ENCODE peak calls at places on chromosomes 3 and 15, in nine cellular contexts. One of them, this sample, is unnamed.

GRCh38 chr3:901953-902778 is 190.7 kb upstream of the CNTN6 start:
- DNase-seq in AG04450: no peak
- DNase-seq in neural crest cell: no peak
- DNase-seq in lung: no peak
- DNase-seq in HCT116: no peak
- DNase-seq in neural progenitor cell: no peak
- DNase-seq in brain microvascular endothelial cell: no peak
- DNase-seq in HFFc6: peak; percentile 2
- DNase-seq in ovary: no peak
- DNase-seq in this sample: no peak

GRCh38 chr3:128971421-128971820 is 22.5 kb downstream of the CFAP92 start:
- DNase-seq in AG04450: no peak
- DNase-seq in neural crest cell: no peak
- DNase-seq in lung: peak; percentile 37
- DNase-seq in HCT116: no peak
- DNase-seq in neural progenitor cell: no peak
- DNase-seq in brain microvascular endothelial cell: peak; percentile 34
- DNase-seq in HFFc6: no peak
- DNase-seq in ovary: peak; percentile 44
- DNase-seq in this sample: no peak

GRCh38 chr15:86273309-86273708 is 193.6 kb downstream of the AGBL1 start:
- DNase-seq in AG04450: no peak
- DNase-seq in neural crest cell: no peak
- DNase-seq in lung: no peak
- DNase-seq in HCT116: no peak
- DNase-seq in neural progenitor cell: no peak
- DNase-seq in brain microvascular endothelial cell: no peak
- DNase-seq in HFFc6: no peak
- DNase-seq in ovary: no peak
- DNase-seq in this sample: no peak

GRCh38 chr3:156620901-156621300 is 53.5 kb upstream of the TIPARP start:
- DNase-seq in AG04450: no peak
- DNase-seq in neural crest cell: no peak
- DNase-seq in lung: no peak
- DNase-seq in HCT116: no peak
- DNase-seq in neural progenitor cell: no peak
- DNase-seq in brain microvascular endothelial cell: peak; percentile 32
- DNase-seq in HFFc6: no peak
- DNase-seq in ovary: no peak
- DNase-seq in this sample: no peak

GRCh38 chr3:129123314-129124060 is 1.9 kb upstream of the RAB43 start:
- DNase-seq in AG04450: no peak
- DNase-seq in neural crest cell: no peak
- DNase-seq in lung: no peak
- DNase-seq in HCT116: no peak
- DNase-seq in neural progenitor cell: no peak
- DNase-seq in brain microvascular endothelial cell: no peak
- DNase-seq in HFFc6: peak; percentile 16
- DNase-seq in ovary: no peak
- DNase-seq in this sample: no peak

GRCh38 chr3:171980578-171981270 is 58.7 kb upstream of the FNDC3B start:
- DNase-seq in AG04450: no peak
- DNase-seq in neural crest cell: no peak
- DNase-seq in lung: no peak
- DNase-seq in HCT116: no peak
- DNase-seq in neural progenitor cell: no peak
- DNase-seq in brain microvascular endothelial cell: peak; percentile 53
- DNase-seq in HFFc6: no peak
- DNase-seq in ovary: no peak
- DNase-seq in this sample: no peak

GRCh38 chr3:130827486-130827885 is 66.4 kb upstream of the ATP2C1 start:
- DNase-seq in AG04450: no peak
- DNase-seq in neural crest cell: no peak
- DNase-seq in lung: no peak
- DNase-seq in HCT116: no peak
- DNase-seq in neural progenitor cell: no peak
- DNase-seq in brain microvascular endothelial cell: no peak
- DNase-seq in HFFc6: no peak
- DNase-seq in ovary: no peak
- DNase-seq in this sample: no peak

GRCh38 chr15:40927497-40928346 is 1.4 kb upstream of the DLL4 start:
- DNase-seq in AG04450: no peak
- DNase-seq in neural crest cell: no peak
- DNase-seq in lung: no peak
- DNase-seq in HCT116: no peak
- DNase-seq in neural progenitor cell: no peak
- DNase-seq in brain microvascular endothelial cell: no peak
- DNase-seq in HFFc6: no peak
- DNase-seq in ovary: no peak
- DNase-seq in this sample: no peak

GRCh38 chr15:57281357-57281756 is 94.9 kb upstream of the CGNL1 start:
- DNase-seq in AG04450: no peak
- DNase-seq in neural crest cell: no peak
- DNase-seq in lung: no peak
- DNase-seq in HCT116: no peak
- DNase-seq in neural progenitor cell: no peak
- DNase-seq in brain microvascular endothelial cell: no peak
- DNase-seq in HFFc6: no peak
- DNase-seq in ovary: no peak
- DNase-seq in this sample: no peak

GRCh38 chr3:155317211-155317610 is 23.7 kb upstream of the STRIT1 start:
- DNase-seq in AG04450: no peak
- DNase-seq in neural crest cell: no peak
- DNase-seq in lung: no peak
- DNase-seq in HCT116: no peak
- DNase-seq in neural progenitor cell: no peak
- DNase-seq in brain microvascular endothelial cell: no peak
- DNase-seq in HFFc6: no peak
- DNase-seq in ovary: no peak
- DNase-seq in this sample: no peak

GRCh38 chr3:113002676-113003075 is 11.9 kb downstream of the GTPBP8 start:
- DNase-seq in AG04450: no peak
- DNase-seq in neural crest cell: no peak
- DNase-seq in lung: no peak
- DNase-seq in HCT116: no peak
- DNase-seq in neural progenitor cell: no peak
- DNase-seq in brain microvascular endothelial cell: no peak
- DNase-seq in HFFc6: no peak
- DNase-seq in ovary: no peak
- DNase-seq in this sample: no peak

GRCh38 chr15:69526696-69527095 is 74.1 kb downstream of the RPLP1 start:
- DNase-seq in AG04450: no peak
- DNase-seq in neural crest cell: no peak
- DNase-seq in lung: no peak
- DNase-seq in HCT116: no peak
- DNase-seq in neural progenitor cell: peak; percentile 90
- DNase-seq in brain microvascular endothelial cell: no peak
- DNase-seq in HFFc6: no peak
- DNase-seq in ovary: no peak
- DNase-seq in this sample: no peak

GRCh38 chr3:134625462-134625861 is 25.4 kb downstream of the KY start:
- DNase-seq in AG04450: no peak
- DNase-seq in neural crest cell: no peak
- DNase-seq in lung: no peak
- DNase-seq in HCT116: no peak
- DNase-seq in neural progenitor cell: no peak
- DNase-seq in brain microvascular endothelial cell: no peak
- DNase-seq in HFFc6: no peak
- DNase-seq in ovary: no peak
- DNase-seq in this sample: no peak

GRCh38 chr15:74399511-74400312 is 32.3 kb upstream of the CYP11A1 start:
- DNase-seq in AG04450: no peak
- DNase-seq in neural crest cell: no peak
- DNase-seq in lung: no peak
- DNase-seq in HCT116: no peak
- DNase-seq in neural progenitor cell: no peak
- DNase-seq in brain microvascular endothelial cell: peak; percentile 45
- DNase-seq in HFFc6: peak; percentile 58
- DNase-seq in ovary: no peak
- DNase-seq in this sample: no peak

GRCh38 chr15:26261966-26262365 is 398.8 kb upstream of the ATP10A start:
- DNase-seq in AG04450: no peak
- DNase-seq in neural crest cell: no peak
- DNase-seq in lung: no peak
- DNase-seq in HCT116: no peak
- DNase-seq in neural progenitor cell: no peak
- DNase-seq in brain microvascular endothelial cell: no peak
- DNase-seq in HFFc6: no peak
- DNase-seq in ovary: no peak
- DNase-seq in this sample: no peak

GRCh38 chr15:79212589-79213139 is 69.9 kb upstream of the ANKRD34C start:
- DNase-seq in AG04450: no peak
- DNase-seq in neural crest cell: no peak
- DNase-seq in lung: no peak
- DNase-seq in HCT116: no peak
- DNase-seq in neural progenitor cell: peak; percentile 83
- DNase-seq in brain microvascular endothelial cell: no peak
- DNase-seq in HFFc6: no peak
- DNase-seq in ovary: no peak
- DNase-seq in this sample: no peak

GRCh38 chr15:34987623-34987981 is 485 bp downstream of the ZNF770 start:
- DNase-seq in AG04450: no peak
- DNase-seq in neural crest cell: peak; percentile 4
- DNase-seq in lung: no peak
- DNase-seq in HCT116: no peak
- DNase-seq in neural progenitor cell: no peak
- DNase-seq in brain microvascular endothelial cell: no peak
- DNase-seq in HFFc6: no peak
- DNase-seq in ovary: no peak
- DNase-seq in this sample: peak; percentile 15

GRCh38 chr3:79490165-79491028 is 277.4 kb downstream of the ROBO1 start:
- DNase-seq in AG04450: peak; percentile 20
- DNase-seq in neural crest cell: no peak
- DNase-seq in lung: peak; percentile 72
- DNase-seq in HCT116: no peak
- DNase-seq in neural progenitor cell: peak; percentile 25
- DNase-seq in brain microvascular endothelial cell: peak; percentile 76
- DNase-seq in HFFc6: peak; percentile 3
- DNase-seq in ovary: peak; percentile 52
- DNase-seq in this sample: no peak

GRCh38 chr15:90558182-90558581 is 28.5 kb downstream of the CRTC3 start:
- DNase-seq in AG04450: no peak
- DNase-seq in neural crest cell: no peak
- DNase-seq in lung: no peak
- DNase-seq in HCT116: no peak
- DNase-seq in neural progenitor cell: no peak
- DNase-seq in brain microvascular endothelial cell: no peak
- DNase-seq in HFFc6: no peak
- DNase-seq in ovary: peak; percentile 41
- DNase-seq in this sample: no peak

GRCh38 chr15:89686522-89686921 is 4.0 kb downstream of the PEX11A start:
- DNase-seq in AG04450: no peak
- DNase-seq in neural crest cell: no peak
- DNase-seq in lung: no peak
- DNase-seq in HCT116: no peak
- DNase-seq in neural progenitor cell: no peak
- DNase-seq in brain microvascular endothelial cell: no peak
- DNase-seq in HFFc6: no peak
- DNase-seq in ovary: no peak
- DNase-seq in this sample: no peak

DNA sequence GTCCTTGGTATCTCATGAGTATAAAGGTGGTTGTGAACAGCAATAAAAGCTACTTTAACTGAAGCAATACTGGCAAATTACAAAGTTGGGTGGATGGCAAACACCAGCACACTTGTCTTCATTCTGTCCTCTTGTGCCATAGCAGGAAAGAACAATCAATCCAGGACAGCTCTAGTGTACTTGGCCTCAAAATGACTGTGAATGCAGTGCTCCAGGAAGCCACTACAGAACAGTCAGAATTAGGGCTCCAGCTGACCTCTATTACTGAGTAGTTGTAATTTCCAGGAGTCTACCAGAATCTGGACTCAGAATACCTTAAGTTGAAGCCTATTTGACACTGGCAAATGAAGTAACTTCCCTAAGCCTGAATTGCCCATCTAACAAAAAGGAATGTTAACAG is 339.0 kb upstream of the WNT5A start:
- DNase-seq in AG04450: no peak
- DNase-seq in neural crest cell: no peak
- DNase-seq in lung: no peak
- DNase-seq in HCT116: no peak
- DNase-seq in neural progenitor cell: no peak
- DNase-seq in brain microvascular endothelial cell: no peak
- DNase-seq in HFFc6: no peak
- DNase-seq in ovary: no peak
- DNase-seq in this sample: no peak
- TF ChIP-seq CTCF in AG04450: no peak
- TF ChIP-seq CTCF in neural crest cell: no peak
- TF ChIP-seq CTCF in lung: no peak
- TF ChIP-seq CTCF in HCT116: no peak
- TF ChIP-seq CTCF in neural progenitor cell: no peak
- TF ChIP-seq CTCF in brain microvascular endothelial cell: no peak
- TF ChIP-seq CTCF in HFFc6: no peak
- TF ChIP-seq CTCF in ovary: no peak
- TF ChIP-seq CTCF in this sample: no peak

GRCh38 chr15:58522865-58523264 is 91.1 kb downstream of the LIPC start:
- DNase-seq in AG04450: no peak
- DNase-seq in neural crest cell: no peak
- DNase-seq in lung: no peak
- DNase-seq in HCT116: no peak
- DNase-seq in neural progenitor cell: no peak
- DNase-seq in brain microvascular endothelial cell: no peak
- DNase-seq in HFFc6: no peak
- DNase-seq in ovary: no peak
- DNase-seq in this sample: no peak
- TF ChIP-seq CTCF in AG04450: no peak
- TF ChIP-seq CTCF in neural crest cell: no peak
- TF ChIP-seq CTCF in lung: no peak
- TF ChIP-seq CTCF in HCT116: no peak
- TF ChIP-seq CTCF in neural progenitor cell: no peak
- TF ChIP-seq CTCF in brain microvascular endothelial cell: no peak
- TF ChIP-seq CTCF in HFFc6: no peak
- TF ChIP-seq CTCF in ovary: no peak
- TF ChIP-seq CTCF in this sample: no peak

GRCh38 chr3:109618766-109619378 is 281.5 kb upstream of the DPPA4 start:
- DNase-seq in AG04450: no peak
- DNase-seq in neural crest cell: no peak
- DNase-seq in lung: no peak
- DNase-seq in HCT116: no peak
- DNase-seq in neural progenitor cell: no peak
- DNase-seq in brain microvascular endothelial cell: no peak
- DNase-seq in HFFc6: no peak
- DNase-seq in ovary: no peak
- DNase-seq in this sample: no peak
- TF ChIP-seq CTCF in AG04450: no peak
- TF ChIP-seq CTCF in neural crest cell: no peak
- TF ChIP-seq CTCF in lung: no peak
- TF ChIP-seq CTCF in HCT116: no peak
- TF ChIP-seq CTCF in neural progenitor cell: no peak
- TF ChIP-seq CTCF in brain microvascular endothelial cell: no peak
- TF ChIP-seq CTCF in HFFc6: no peak
- TF ChIP-seq CTCF in ovary: no peak
- TF ChIP-seq CTCF in this sample: no peak

DNA sequence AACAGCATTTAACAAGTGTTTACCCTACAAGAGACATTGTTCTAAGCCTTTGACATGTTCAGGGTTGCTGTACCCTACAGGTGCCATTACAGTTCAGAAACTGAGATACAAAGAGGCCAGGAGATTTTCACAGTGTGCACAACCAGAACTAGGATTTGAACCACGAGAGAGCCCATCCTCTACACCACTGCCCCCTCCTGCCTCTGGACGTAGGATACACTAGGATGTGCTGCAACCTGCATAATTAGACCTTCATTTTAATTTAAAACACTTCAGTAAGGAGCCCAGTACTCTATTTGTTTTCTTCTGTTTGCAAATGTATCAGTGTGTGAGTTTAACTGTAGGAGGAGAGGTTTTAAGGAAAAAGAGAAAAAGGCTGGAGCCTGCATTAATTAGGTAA is 123.1 kb upstream of the RARB start:
- DNase-seq in AG04450: no peak
- DNase-seq in neural crest cell: no peak
- DNase-seq in lung: no peak
- DNase-seq in HCT116: no peak
- DNase-seq in neural progenitor cell: no peak
- DNase-seq in brain microvascular endothelial cell: no peak
- DNase-seq in HFFc6: no peak
- DNase-seq in ovary: no peak
- DNase-seq in this sample: no peak
- TF ChIP-seq CTCF in AG04450: no peak
- TF ChIP-seq CTCF in neural crest cell: no peak
- TF ChIP-seq CTCF in lung: no peak
- TF ChIP-seq CTCF in HCT116: no peak
- TF ChIP-seq CTCF in neural progenitor cell: no peak
- TF ChIP-seq CTCF in brain microvascular endothelial cell: no peak
- TF ChIP-seq CTCF in HFFc6: no peak
- TF ChIP-seq CTCF in ovary: no peak
- TF ChIP-seq CTCF in this sample: no peak

This sample was measured in nephron progenitor cell.